ENCODE peak calls at places on chromosomes 5 and 9, in six cellular contexts. Q is stimulated activated CD4-positive, alpha-beta T cell treated with anti-CD3 and anti-CD28 coated beads, Interleukin-12 subunit alpha, Interleukin-12 subunit beta, amount 100 ng/mL, for 4 hours; H is M059J; C is Right ventricle myocardium superior; F is EL; J is NCI-H1092. N is an unnamed sample.

GRCh38 chr5:77935516-77936364 is 159.6 kb upstream of the TBCA start:
- DNase-seq in Q (no peak), H (peak), C (no peak), F (peak), J (no peak), N (no peak)

GRCh38 chr5:175773534-175774070 is 97.8 kb upstream of the CPLX2 start:
- DNase-seq in Q (no peak), H (no peak), C (no peak), F (no peak), J (no peak), N (no peak)

GRCh38 chr5:51378778-51379652 is 4.2 kb upstream of the ISL1 start:
- DNase-seq in Q (no peak), H (peak), C (no peak), F (no peak), J (no peak), N (no peak)

GRCh38 chr9:104177003-104177611 is 83.0 kb downstream of the SMC2 start:
- DNase-seq in Q (no peak), H (peak), C (no peak), F (peak), J (peak), N (no peak)

GRCh38 chr5:173328896-173329369 is 719 bp upstream of the STC2 start:
- DNase-seq in Q (no peak), H (peak), C (no peak), F (peak), J (no peak), N (peak)

GRCh38 chr9:105141448-105142101 is 102.9 kb upstream of the SLC44A1 start:
- DNase-seq in Q (no peak), H (no peak), C (no peak), F (no peak), J (no peak), N (no peak)

GRCh38 chr5:176447538-176447981 is 625 bp upstream of the FAF2 start:
- DNase-seq in Q (peak), H (no peak), C (no peak), F (no peak), J (peak), N (no peak)

GRCh38 chr9:82363236-82363635 is 374.7 kb downstream of the SPATA31D1 start:
- DNase-seq in Q (no peak), H (no peak), C (no peak), F (no peak), J (peak), N (no peak)